ENCODE peak calls at places on chromosomes 16 and 17, in four cellular contexts. One of them, this sample, is unnamed.

GRCh38 chr16:85935957-85936760 is 37.2 kb downstream of the IRF8 start:
- DNase-seq in brain microvascular endothelial cell: no peak
- DNase-seq in esophagus muscularis mucosa: no peak
- DNase-seq in heart left ventricle: no peak
- DNase-seq in this sample: peak

GRCh38 chr17:57440522-57441269 is 184.4 kb downstream of the MSI2 start:
- DNase-seq in brain microvascular endothelial cell: peak
- DNase-seq in esophagus muscularis mucosa: no peak
- DNase-seq in heart left ventricle: peak
- DNase-seq in this sample: no peak

GRCh38 chr16:30407794-30408534 is 558 bp downstream of the ZNF771 start:
- DNase-seq in brain microvascular endothelial cell: no peak
- DNase-seq in esophagus muscularis mucosa: no peak
- DNase-seq in heart left ventricle: no peak
- DNase-seq in this sample: no peak

GRCh38 chr16:88702364-88703210 is 3.6 kb downstream of the RNF166 start:
- DNase-seq in brain microvascular endothelial cell: no peak
- DNase-seq in esophagus muscularis mucosa: no peak
- DNase-seq in heart left ventricle: no peak
- DNase-seq in this sample: no peak

GRCh38 chr16:75116081-75116910 is at the start of gene LDHD:
- DNase-seq in brain microvascular endothelial cell: peak
- DNase-seq in esophagus muscularis mucosa: no peak
- DNase-seq in heart left ventricle: peak
- DNase-seq in this sample: no peak

GRCh38 chr17:16973760-16974540 is 2.0 kb upstream of the TNFRSF13B start:
- DNase-seq in brain microvascular endothelial cell: no peak
- DNase-seq in esophagus muscularis mucosa: peak
- DNase-seq in heart left ventricle: no peak
- DNase-seq in this sample: peak

GRCh38 chr16:84943620-84944019 is 67.7 kb downstream of the ZDHHC7 start:
- DNase-seq in brain microvascular endothelial cell: no peak
- DNase-seq in esophagus muscularis mucosa: no peak
- DNase-seq in heart left ventricle: no peak
- DNase-seq in this sample: no peak

GRCh38 chr17:82592289-82592683 is 56.0 kb downstream of the WDR45B start:
- DNase-seq in brain microvascular endothelial cell: no peak
- DNase-seq in esophagus muscularis mucosa: no peak
- DNase-seq in heart left ventricle: no peak
- DNase-seq in this sample: no peak

GRCh38 chr16:55147401-55147800 is 176.6 kb upstream of the IRX6 start:
- DNase-seq in brain microvascular endothelial cell: no peak
- DNase-seq in esophagus muscularis mucosa: no peak
- DNase-seq in heart left ventricle: no peak
- DNase-seq in this sample: no peak

GRCh38 chr16:80601182-80601581 is 60.4 kb downstream of the DYNLRB2 start:
- DNase-seq in brain microvascular endothelial cell: no peak
- DNase-seq in esophagus muscularis mucosa: no peak
- DNase-seq in heart left ventricle: no peak
- DNase-seq in this sample: no peak
- TF ChIP-seq CTCF in brain microvascular endothelial cell: no peak
- TF ChIP-seq CTCF in esophagus muscularis mucosa: no peak
- TF ChIP-seq CTCF in heart left ventricle: no peak
- TF ChIP-seq CTCF in this sample: no peak

DNA sequence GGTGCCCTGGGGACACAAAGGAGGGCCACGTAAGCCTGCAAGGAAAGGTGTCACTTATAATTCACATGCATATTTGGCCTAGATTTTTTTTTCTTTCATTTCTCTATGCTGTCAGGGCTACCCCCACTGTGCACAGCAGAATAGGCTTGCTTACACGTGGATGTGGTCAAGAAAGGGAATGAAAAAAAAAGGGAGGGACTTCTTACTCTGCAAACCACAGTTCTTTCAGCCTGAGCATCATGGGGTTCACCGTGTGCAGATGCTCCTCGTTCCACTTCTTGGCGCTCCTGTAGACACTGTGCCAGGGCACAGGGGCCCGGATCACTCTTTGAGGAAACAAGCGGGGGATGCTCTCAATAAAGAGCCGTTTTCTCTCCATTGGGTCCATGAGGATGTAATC is 16.6 kb downstream of the DNAH3 start:
- DNase-seq in brain microvascular endothelial cell: no peak
- DNase-seq in esophagus muscularis mucosa: no peak
- DNase-seq in heart left ventricle: no peak
- DNase-seq in this sample: no peak
- H3K4me3 ChIP-seq in brain microvascular endothelial cell: no peak
- H3K4me3 ChIP-seq in esophagus muscularis mucosa: no peak
- H3K4me3 ChIP-seq in heart left ventricle: no peak
- H3K4me3 ChIP-seq in this sample: no peak

DNA sequence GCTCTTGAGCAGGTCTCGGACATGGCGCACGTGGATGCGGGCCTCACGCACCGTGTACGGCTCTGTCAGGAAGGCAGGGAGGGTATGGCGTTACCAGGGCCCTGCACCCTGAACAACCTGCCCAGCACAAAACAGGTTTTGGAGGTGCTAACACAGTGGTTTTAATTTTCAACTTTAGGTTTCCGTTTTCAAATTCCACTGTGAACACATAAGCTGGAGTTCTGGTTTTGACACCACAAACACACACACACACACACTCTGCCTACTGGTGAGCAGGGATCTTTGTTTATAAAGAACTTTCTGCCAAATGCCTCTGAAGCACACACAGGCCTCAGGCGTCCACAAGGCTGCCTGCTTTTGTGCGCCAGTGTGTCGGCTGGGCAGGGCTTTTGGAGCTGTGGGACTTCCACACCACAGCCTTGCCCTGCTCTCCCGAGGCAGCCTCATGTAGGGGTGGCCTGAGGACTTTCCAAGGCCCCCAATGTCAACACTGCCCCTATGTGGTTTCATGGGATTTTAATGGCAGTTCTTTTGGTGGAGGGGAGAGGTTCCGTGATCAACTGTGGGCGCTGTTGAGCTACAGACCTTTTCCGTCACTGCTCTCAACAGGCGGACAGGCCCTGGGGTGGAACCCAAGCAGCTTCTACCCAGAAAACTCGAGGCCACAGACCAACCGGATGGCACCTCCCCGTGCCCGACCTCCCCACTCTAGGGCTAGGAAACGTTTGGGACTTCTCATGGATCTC is 9.4 kb downstream of the CLUH start:
- DNase-seq in brain microvascular endothelial cell: no peak
- DNase-seq in esophagus muscularis mucosa: no peak
- DNase-seq in heart left ventricle: peak
- DNase-seq in this sample: no peak
- TF ChIP-seq CTCF in brain microvascular endothelial cell: no peak
- TF ChIP-seq CTCF in esophagus muscularis mucosa: no peak
- TF ChIP-seq CTCF in heart left ventricle: no peak
- TF ChIP-seq CTCF in this sample: no peak

DNA sequence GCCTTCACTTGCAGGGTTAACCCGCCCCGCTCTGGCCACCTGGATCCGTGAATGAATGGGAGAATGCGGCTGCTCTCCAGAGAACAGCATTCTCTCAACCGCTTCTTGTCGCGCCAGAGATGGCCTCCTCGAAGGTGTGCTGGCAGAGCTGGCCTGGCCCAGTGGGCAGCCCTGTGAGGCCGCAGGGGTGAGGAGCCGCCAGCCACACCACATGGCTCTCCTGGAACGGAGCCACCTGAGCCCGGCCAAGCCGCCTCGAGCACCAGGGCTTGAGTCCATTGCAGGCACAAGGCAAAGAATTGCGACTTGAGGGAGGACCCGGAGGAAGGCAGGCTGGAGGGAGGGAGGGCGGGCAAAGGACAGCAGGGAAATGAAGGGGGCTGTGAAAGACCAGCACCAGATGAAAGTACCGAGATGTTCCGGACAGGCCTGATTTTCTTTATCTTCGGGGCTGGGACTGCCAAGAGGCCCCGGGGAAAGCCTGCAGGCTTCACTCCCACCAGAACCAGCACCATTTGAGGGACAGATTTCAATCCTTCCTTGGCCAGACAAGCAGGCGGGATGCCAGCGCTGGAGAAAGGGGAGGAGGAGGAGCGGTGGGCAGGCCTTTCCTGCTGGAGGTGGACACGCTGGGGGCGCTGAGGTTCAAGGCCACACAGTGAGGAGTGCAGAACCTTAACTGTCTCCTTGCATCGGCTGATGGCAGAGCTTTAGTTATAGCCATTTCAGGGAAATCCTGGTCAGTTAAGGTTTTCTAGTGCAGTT is 69.4 kb downstream of the MRC2 start:
- DNase-seq in brain microvascular endothelial cell: no peak
- DNase-seq in esophagus muscularis mucosa: no peak
- DNase-seq in heart left ventricle: peak
- DNase-seq in this sample: no peak
- H3K4me3 ChIP-seq in brain microvascular endothelial cell: no peak
- H3K4me3 ChIP-seq in esophagus muscularis mucosa: no peak
- H3K4me3 ChIP-seq in heart left ventricle: no peak
- H3K4me3 ChIP-seq in this sample: no peak

GRCh38 chr17:21239680-21240374 is 13.4 kb downstream of the NATD1 start:
- DNase-seq in brain microvascular endothelial cell: peak
- DNase-seq in esophagus muscularis mucosa: no peak
- DNase-seq in heart left ventricle: peak
- DNase-seq in this sample: no peak
- TF ChIP-seq CTCF in brain microvascular endothelial cell: peak
- TF ChIP-seq CTCF in esophagus muscularis mucosa: no peak
- TF ChIP-seq CTCF in heart left ventricle: peak
- TF ChIP-seq CTCF in this sample: peak

GRCh38 chr17:28139822-28140221 is 97.3 kb downstream of the NLK start:
- DNase-seq in brain microvascular endothelial cell: no peak
- DNase-seq in esophagus muscularis mucosa: no peak
- DNase-seq in heart left ventricle: no peak
- DNase-seq in this sample: no peak
- H3K4me3 ChIP-seq in brain microvascular endothelial cell: no peak
- H3K4me3 ChIP-seq in esophagus muscularis mucosa: no peak
- H3K4me3 ChIP-seq in heart left ventricle: no peak
- H3K4me3 ChIP-seq in this sample: no peak

GRCh38 chr17:67078292-67078691 is 33.9 kb downstream of the CACNG1 start:
- DNase-seq in brain microvascular endothelial cell: no peak
- DNase-seq in esophagus muscularis mucosa: no peak
- DNase-seq in heart left ventricle: no peak
- DNase-seq in this sample: no peak

GRCh38 chr17:67085406-67085805 is 41.1 kb downstream of the CACNG1 start:
- DNase-seq in brain microvascular endothelial cell: no peak
- DNase-seq in esophagus muscularis mucosa: no peak
- DNase-seq in heart left ventricle: no peak
- DNase-seq in this sample: no peak

GRCh38 chr17:67080804-67081203 is 36.5 kb downstream of the CACNG1 start:
- DNase-seq in brain microvascular endothelial cell: no peak
- DNase-seq in esophagus muscularis mucosa: no peak
- DNase-seq in heart left ventricle: no peak
- DNase-seq in this sample: peak

GRCh38 chr17:67079481-67079880 is 35.1 kb downstream of the CACNG1 start:
- DNase-seq in brain microvascular endothelial cell: no peak
- DNase-seq in esophagus muscularis mucosa: no peak
- DNase-seq in heart left ventricle: no peak
- DNase-seq in this sample: no peak

GRCh38 chr17:67082110-67082509 is 37.8 kb downstream of the CACNG1 start:
- DNase-seq in brain microvascular endothelial cell: no peak
- DNase-seq in esophagus muscularis mucosa: no peak
- DNase-seq in heart left ventricle: no peak
- DNase-seq in this sample: peak
- TF ChIP-seq CTCF in brain microvascular endothelial cell: no peak
- TF ChIP-seq CTCF in esophagus muscularis mucosa: no peak
- TF ChIP-seq CTCF in heart left ventricle: no peak
- TF ChIP-seq CTCF in this sample: peak

This sample was measured in GM12864.